ENCODE peak calls at places on chromosomes 1 and 21, in ten cellular contexts. One of them, this sample, is unnamed.

GRCh38 chr1:117632269-117633067 is 26.6 kb downstream of the TENT5C start:
- DNase-seq in GM20000: no peak
- DNase-seq in HT1080: no peak
- DNase-seq in activated CD4-positive, alpha-beta T cell treated with anti-CD3 and anti-CD28 coated beads, Interleukin-2, amount 10 ng/mL, durations not matched to agents 7 days and 5 days: no peak
- DNase-seq in HFFc6: no peak
- DNase-seq in T-helper 9 cell: no peak
- DNase-seq in amygdala: no peak
- DNase-seq in HEK293T: no peak
- DNase-seq in A549: no peak
- DNase-seq in foreskin fibroblast: no peak
- DNase-seq in this sample: no peak

GRCh38 chr1:154972517-154973343 is 1.8 kb upstream of the CKS1B start:
- DNase-seq in GM20000: no peak
- DNase-seq in HT1080: peak
- DNase-seq in activated CD4-positive, alpha-beta T cell treated with anti-CD3 and anti-CD28 coated beads, Interleukin-2, amount 10 ng/mL, durations not matched to agents 7 days and 5 days: no peak
- DNase-seq in HFFc6: peak
- DNase-seq in T-helper 9 cell: no peak
- DNase-seq in amygdala: no peak
- DNase-seq in HEK293T: no peak
- DNase-seq in A549: peak
- DNase-seq in foreskin fibroblast: peak
- DNase-seq in this sample: no peak

GRCh38 chr21:46661211-46661625 is 25.7 kb downstream of the PRMT2 start:
- DNase-seq in GM20000: peak
- DNase-seq in HT1080: peak
- DNase-seq in activated CD4-positive, alpha-beta T cell treated with anti-CD3 and anti-CD28 coated beads, Interleukin-2, amount 10 ng/mL, durations not matched to agents 7 days and 5 days: peak
- DNase-seq in HFFc6: peak
- DNase-seq in T-helper 9 cell: peak
- DNase-seq in amygdala: peak
- DNase-seq in HEK293T: peak
- DNase-seq in A549: no peak
- DNase-seq in foreskin fibroblast: peak
- DNase-seq in this sample: peak

GRCh38 chr21:30351534-30351933 is 3.1 kb upstream of the KRTAP23-1 start:
- DNase-seq in GM20000: no peak
- DNase-seq in HT1080: no peak
- DNase-seq in activated CD4-positive, alpha-beta T cell treated with anti-CD3 and anti-CD28 coated beads, Interleukin-2, amount 10 ng/mL, durations not matched to agents 7 days and 5 days: no peak
- DNase-seq in HFFc6: no peak
- DNase-seq in T-helper 9 cell: no peak
- DNase-seq in amygdala: no peak
- DNase-seq in HEK293T: no peak
- DNase-seq in A549: no peak
- DNase-seq in foreskin fibroblast: no peak
- DNase-seq in this sample: no peak

GRCh38 chr1:68953316-68953715 is 456.4 kb upstream of the DEPDC1 start:
- DNase-seq in GM20000: no peak
- DNase-seq in HT1080: no peak
- DNase-seq in activated CD4-positive, alpha-beta T cell treated with anti-CD3 and anti-CD28 coated beads, Interleukin-2, amount 10 ng/mL, durations not matched to agents 7 days and 5 days: no peak
- DNase-seq in HFFc6: no peak
- DNase-seq in T-helper 9 cell: no peak
- DNase-seq in amygdala: no peak
- DNase-seq in HEK293T: no peak
- DNase-seq in A549: no peak
- DNase-seq in foreskin fibroblast: no peak
- DNase-seq in this sample: no peak

GRCh38 chr1:95041491-95042165 is 31.1 kb downstream of the ALG14 start:
- DNase-seq in GM20000: peak
- DNase-seq in HT1080: peak
- DNase-seq in activated CD4-positive, alpha-beta T cell treated with anti-CD3 and anti-CD28 coated beads, Interleukin-2, amount 10 ng/mL, durations not matched to agents 7 days and 5 days: peak
- DNase-seq in HFFc6: peak
- DNase-seq in T-helper 9 cell: no peak
- DNase-seq in amygdala: no peak
- DNase-seq in HEK293T: peak
- DNase-seq in A549: peak
- DNase-seq in foreskin fibroblast: peak
- DNase-seq in this sample: no peak

GRCh38 chr1:22258696-22259095 is 115.8 kb upstream of the WNT4 start:
- DNase-seq in GM20000: no peak
- DNase-seq in HT1080: no peak
- DNase-seq in activated CD4-positive, alpha-beta T cell treated with anti-CD3 and anti-CD28 coated beads, Interleukin-2, amount 10 ng/mL, durations not matched to agents 7 days and 5 days: no peak
- DNase-seq in HFFc6: no peak
- DNase-seq in T-helper 9 cell: no peak
- DNase-seq in amygdala: no peak
- DNase-seq in HEK293T: no peak
- DNase-seq in A549: no peak
- DNase-seq in foreskin fibroblast: no peak
- DNase-seq in this sample: no peak

GRCh38 chr1:222420621-222421020 is 127.3 kb downstream of the HHIPL2 start:
- DNase-seq in GM20000: no peak
- DNase-seq in HT1080: no peak
- DNase-seq in activated CD4-positive, alpha-beta T cell treated with anti-CD3 and anti-CD28 coated beads, Interleukin-2, amount 10 ng/mL, durations not matched to agents 7 days and 5 days: peak
- DNase-seq in HFFc6: no peak
- DNase-seq in T-helper 9 cell: peak
- DNase-seq in amygdala: no peak
- DNase-seq in HEK293T: no peak
- DNase-seq in A549: no peak
- DNase-seq in foreskin fibroblast: no peak
- DNase-seq in this sample: no peak

GRCh38 chr1:35451125-35451528 is 106.1 kb downstream of the KIAA0319L start:
- DNase-seq in GM20000: peak
- DNase-seq in HT1080: peak
- DNase-seq in activated CD4-positive, alpha-beta T cell treated with anti-CD3 and anti-CD28 coated beads, Interleukin-2, amount 10 ng/mL, durations not matched to agents 7 days and 5 days: peak
- DNase-seq in HFFc6: peak
- DNase-seq in T-helper 9 cell: peak
- DNase-seq in amygdala: no peak
- DNase-seq in HEK293T: peak
- DNase-seq in A549: peak
- DNase-seq in foreskin fibroblast: peak
- DNase-seq in this sample: peak

GRCh38 chr1:211684791-211685190 is 9.4 kb upstream of the NEK2 start:
- DNase-seq in GM20000: no peak
- DNase-seq in HT1080: no peak
- DNase-seq in activated CD4-positive, alpha-beta T cell treated with anti-CD3 and anti-CD28 coated beads, Interleukin-2, amount 10 ng/mL, durations not matched to agents 7 days and 5 days: no peak
- DNase-seq in HFFc6: no peak
- DNase-seq in T-helper 9 cell: no peak
- DNase-seq in amygdala: no peak
- DNase-seq in HEK293T: no peak
- DNase-seq in A549: no peak
- DNase-seq in foreskin fibroblast: peak
- DNase-seq in this sample: no peak

This sample was measured in effector CD8-positive, alpha-beta T cell.